ENCODE peak calls at places on chromosomes 1 and 21, in eight cellular contexts. Y is anterior cingulate cortex; H is kidney; F is HTR-8/SVneo; Z is stimulated activated CD8-positive, alpha-beta memory T cell treated with anti-CD3 and anti-CD28 coated beads, Interleukin-15, amount 100 ng/mL, for 4 hours; A is T-helper 9 cell; N is WTC11; M is astrocyte of the hippocampus. G is an unnamed sample.

GRCh38 chr1:242004751-242005495 is 6.0 kb upstream of the MAP1LC3C start:
- DNase-seq in H (no peak), Y (no peak), F (no peak), A (no peak), N (no peak), M (no peak), Z (no peak), G (no peak)

GRCh38 chr1:166840309-166841302 is 1.3 kb downstream of the POGK start:
- DNase-seq in M (peak), Z (no peak), Y (no peak), N (no peak), H (no peak), A (no peak), F (no peak), G (no peak)

GRCh38 chr1:94720091-94720793 is 99.9 kb upstream of the SLC44A3 start:
- DNase-seq in M (no peak), H (no peak), Y (peak), Z (no peak), N (no peak), F (no peak), A (no peak), G (no peak)

GRCh38 chr1:83818916-83819315 is 180.0 kb downstream of the TTLL7 start:
- DNase-seq in M (no peak), H (no peak), A (no peak), Z (no peak), F (no peak), Y (no peak), N (no peak), G (no peak)

GRCh38 chr1:94325379-94326302 is 88.3 kb upstream of the ARHGAP29 start:
- DNase-seq in F (peak), M (peak), H (no peak), N (no peak), Z (no peak), Y (no peak), A (no peak), G (no peak)

GRCh38 chr21:23223882-23224281 is 2225.7 kb downstream of the NCAM2 start:
- DNase-seq in M (no peak), A (no peak), H (no peak), F (no peak), N (peak), Z (no peak), Y (no peak), G (no peak)

GRCh38 chr1:246831543-246831942 is 100.2 kb downstream of the AHCTF1 start:
- DNase-seq in F (no peak), H (no peak), Y (no peak), N (no peak), A (no peak), Z (no peak), M (no peak), G (no peak)

GRCh38 chr1:45016767-45017166 is 4.7 kb downstream of the UROD start:
- DNase-seq in Z (no peak), N (no peak), Y (no peak), F (no peak), M (no peak), H (no peak), A (no peak), G (no peak)

GRCh38 chr1:160629286-160630210 is 17.3 kb downstream of the SLAMF1 start:
- DNase-seq in Z (peak), H (no peak), N (no peak), F (no peak), M (no peak), Y (no peak), A (peak), G (no peak)

GRCh38 chr1:20411196-20411980 is 74.6 kb downstream of the CAMK2N1 start:
- DNase-seq in H (no peak), M (peak), Y (no peak), N (no peak), F (peak), A (no peak), Z (no peak), G (no peak)

GRCh38 chr1:43493661-43494450 is 36.8 kb upstream of the PTPRF start:
- DNase-seq in H (no peak), M (peak), Z (no peak), N (peak), Y (no peak), F (no peak), A (no peak), G (no peak)

GRCh38 chr1:193767891-193768290 is 581.5 kb upstream of the B3GALT2 start:
- DNase-seq in Y (no peak), Z (no peak), M (no peak), F (no peak), A (no peak), N (no peak), H (peak), G (no peak)

GRCh38 chr1:178262101-178262500 is 168.2 kb downstream of the RASAL2 start:
- DNase-seq in N (no peak), Z (no peak), A (no peak), Y (no peak), M (peak), F (no peak), H (no peak), G (no peak)

GRCh38 chr1:221793439-221794078 is 51.7 kb upstream of the DUSP10 start:
- DNase-seq in F (no peak), Y (no peak), Z (no peak), M (no peak), A (no peak), H (no peak), N (no peak), G (no peak)

GRCh38 chr1:181538836-181539235 is 55.5 kb downstream of the CACNA1E start:
- DNase-seq in H (no peak), Z (no peak), A (no peak), Y (no peak), N (no peak), F (no peak), M (no peak), G (no peak)

GRCh38 chr1:237736372-237737029 is 154.2 kb downstream of the ZP4 start:
- DNase-seq in M (no peak), Z (no peak), F (peak), Y (no peak), N (no peak), A (no peak), H (no peak), G (no peak)

GRCh38 chr21:44574457-44575306 is 1.2 kb downstream of the KRTAP10-4 start:
- DNase-seq in H (no peak), Y (no peak), A (no peak), Z (no peak), M (no peak), F (no peak), N (no peak), G (no peak)

GRCh38 chr1:9437931-9438330 is 101.3 kb upstream of the SLC25A33 start:
- DNase-seq in H (no peak), F (no peak), M (no peak), A (no peak), Z (no peak), N (no peak), Y (no peak), G (peak)

GRCh38 chr21:46191257-46191685 is 7.0 kb upstream of the SPATC1L start:
- DNase-seq in H (peak), N (no peak), Y (no peak), A (no peak), M (peak), F (peak), Z (no peak), G (no peak)

GRCh38 chr1:156498447-156499193 is 2.0 kb downstream of the MEF2D start:
- DNase-seq in Z (no peak), F (no peak), H (peak), Y (no peak), N (peak), A (no peak), M (peak), G (peak)

GRCh38 chr21:41478319-41479177 is 29.4 kb downstream of the TMPRSS2 start:
- DNase-seq in M (no peak), Y (no peak), F (no peak), N (peak), Z (no peak), H (no peak), A (no peak), G (no peak)

GRCh38 chr1:234675006-234675405 is 65.0 kb upstream of the IRF2BP2 start:
- DNase-seq in Y (no peak), F (no peak), A (no peak), H (no peak), N (no peak), M (no peak), Z (no peak), G (no peak)

GRCh38 chr1:4585216-4585615 is 69.2 kb upstream of the AJAP1 start:
- DNase-seq in Y (no peak), F (peak), M (no peak), N (peak), H (peak), A (peak), Z (no peak), G (peak)

GRCh38 chr1:172906778-172907592 is 143.8 kb downstream of the TNFSF18 start:
- DNase-seq in Y (no peak), N (no peak), F (no peak), Z (no peak), H (no peak), M (peak), A (no peak), G (no peak)

GRCh38 chr1:39368045-39368444 is 123.4 kb upstream of the BMP8A start:
- DNase-seq in Z (no peak), A (no peak), Y (no peak), H (no peak), N (no peak), F (no peak), M (no peak), G (no peak)